ENCODE peak calls at places on chromosomes 5 and 9, in nine cellular contexts. F is NCI-H1092, R is breast epithelium, T is lung, K is AG09319, C is AG09309, E is heart left ventricle, I is GM18507, Y is GOT3. G is an unnamed sample.
A peak's percentile ranks its signal among the peaks of the same experiment; 100 is the strongest.

GRCh38 chr5:2165991-2166978 is 283.6 kb upstream of the IRX4 start:
- DNase-seq in F (no peak), R (no peak), T (no peak), K (no peak), C (no peak), E (no peak), I (no peak), Y (no peak), G (no peak)

GRCh38 chr5:150515446-150515845 is 7.5 kb downstream of the NDST1 start:
- DNase-seq in F (no peak), R (no peak), T (no peak), K (no peak), C (peak; percentile 68), E (no peak), I (no peak), Y (peak; percentile 50), G (no peak)

GRCh38 chr5:82894754-82895153 is 182.4 kb downstream of the TMEM167A start:
- DNase-seq in F (no peak), R (no peak), T (no peak), K (no peak), C (no peak), E (no peak), I (no peak), Y (no peak), G (no peak)

GRCh38 chr5:166032601-166033000 is 2258.8 kb upstream of the WWC1 start:
- DNase-seq in F (no peak), R (no peak), T (no peak), K (no peak), C (no peak), E (no peak), I (no peak), Y (no peak), G (no peak)

GRCh38 chr5:62432618-62433064 is 20.1 kb downstream of the IPO11 start:
- DNase-seq in F (no peak), R (no peak), T (no peak), K (no peak), C (no peak), E (no peak), I (no peak), Y (no peak), G (no peak)

GRCh38 chr5:140481758-140482157 is 65.7 kb upstream of the EIF4EBP3 start:
- DNase-seq in F (no peak), R (no peak), T (no peak), K (peak; percentile 35), C (peak; percentile 45), E (no peak), I (no peak), Y (no peak), G (no peak)

GRCh38 chr9:126398403-126399058 is 71.9 kb downstream of the MVB12B start:
- DNase-seq in F (peak; percentile 9), R (peak; percentile 56), T (peak; percentile 86), K (no peak), C (no peak), E (peak; percentile 84), I (peak; percentile 67), Y (peak; percentile 4), G (no peak)

GRCh38 chr5:8993031-8993430 is 552.8 kb downstream of the SEMA5A start:
- DNase-seq in F (no peak), R (no peak), T (no peak), K (no peak), C (no peak), E (no peak), I (no peak), Y (no peak), G (no peak)

GRCh38 chr5:143277536-143277935 is 126.0 kb downstream of the NR3C1 start:
- DNase-seq in F (no peak), R (no peak), T (no peak), K (no peak), C (no peak), E (no peak), I (no peak), Y (no peak), G (no peak)

GRCh38 chr5:151357792-151358191 is 10.4 kb upstream of the SLC36A2 start:
- DNase-seq in F (no peak), R (no peak), T (no peak), K (no peak), C (no peak), E (no peak), I (no peak), Y (no peak), G (no peak)

GRCh38 chr9:93963969-93964368 is 8.8 kb upstream of the BARX1 start:
- DNase-seq in F (no peak), R (no peak), T (no peak), K (no peak), C (no peak), E (no peak), I (no peak), Y (no peak), G (no peak)

GRCh38 chr5:59829922-59830321 is 63.6 kb downstream of the PDE4D start:
- DNase-seq in F (no peak), R (no peak), T (no peak), K (no peak), C (no peak), E (no peak), I (no peak), Y (no peak), G (no peak)

GRCh38 chr5:78283802-78284201 is 10.7 kb downstream of the AP3B1 start:
- DNase-seq in F (no peak), R (no peak), T (no peak), K (no peak), C (no peak), E (no peak), I (no peak), Y (no peak), G (no peak)

GRCh38 chr9:104808030-104808614 is 44.2 kb downstream of the NIPSNAP3B start:
- DNase-seq in F (peak; percentile 81), R (no peak), T (no peak), K (no peak), C (no peak), E (peak; percentile 45), I (no peak), Y (no peak), G (no peak)

GRCh38 chr5:138752341-138752950 is 779 bp upstream of the CTNNA1 start:
- DNase-seq in F (no peak), R (peak; percentile 28), T (peak; percentile 32), K (no peak), C (no peak), E (peak; percentile 28), I (no peak), Y (no peak), G (no peak)

GRCh38 chr9:75414367-75415160 is 326.2 kb downstream of the OSTF1 start:
- DNase-seq in F (no peak), R (no peak), T (no peak), K (no peak), C (no peak), E (no peak), I (no peak), Y (no peak), G (no peak)

GRCh38 chr9:136671646-136672430 is 9.1 kb downstream of the EGFL7 start:
- DNase-seq in F (no peak), R (no peak), T (no peak), K (no peak), C (no peak), E (no peak), I (no peak), Y (no peak), G (no peak)

GRCh38 chr5:137605377-137605776 is 106.3 kb upstream of the SPOCK1 start:
- DNase-seq in F (no peak), R (no peak), T (no peak), K (no peak), C (no peak), E (no peak), I (no peak), Y (no peak), G (no peak)

GRCh38 chr9:124394167-124394566 is 21.1 kb downstream of the PSMB7 start:
- DNase-seq in F (no peak), R (no peak), T (no peak), K (no peak), C (no peak), E (no peak), I (no peak), Y (no peak), G (no peak)

GRCh38 chr9:137745541-137745991 is 126.8 kb downstream of the EHMT1 start:
- DNase-seq in F (no peak), R (no peak), T (no peak), K (no peak), C (no peak), E (no peak), I (no peak), Y (no peak), G (peak; percentile 77)